ENCODE peak calls at places on chromosome 9, in eight cellular contexts. M, E, P, F, T, Y, N and G are unnamed samples.

GRCh38 chr9:3893519-3893918 is 367.7 kb upstream of the RFX3 start:
- DNase-seq in M (no peak), E (no peak), P (no peak), F (no peak), T (no peak), Y (no peak), N (no peak), G (peak; percentile 7)

GRCh38 chr9:88737876-88738275 is 202.9 kb downstream of the NXNL2 start:
- DNase-seq in M (no peak), E (peak; percentile 54), P (no peak), F (no peak), T (no peak), Y (no peak), N (no peak), G (no peak)

GRCh38 chr9:89720721-89721660 is 116.2 kb downstream of the GADD45G start:
- DNase-seq in M (no peak), E (no peak), P (no peak), F (no peak), T (no peak), Y (no peak), N (no peak), G (no peak)

GRCh38 chr9:97315550-97315949 is 8.1 kb downstream of the CCDC180 start:
- DNase-seq in M (no peak), E (no peak), P (no peak), F (no peak), T (no peak), Y (no peak), N (no peak), G (no peak)

GRCh38 chr9:115133649-115134048 is 15.7 kb upstream of the TNC start:
- DNase-seq in M (no peak), E (peak; percentile 81), P (no peak), F (no peak), T (no peak), Y (no peak), N (no peak), G (no peak)

GRCh38 chr9:137366891-137367381 is 56.0 kb downstream of the EXD3 start:
- DNase-seq in M (no peak), E (no peak), P (peak; percentile 50), F (peak; percentile 54), T (no peak), Y (no peak), N (no peak), G (no peak)

GRCh38 chr9:93098236-93098946 is 2.4 kb downstream of the CARD19 start:
- DNase-seq in M (no peak), E (peak; percentile 99), P (peak; percentile 91), F (no peak), T (no peak), Y (peak; percentile 44), N (peak; percentile 38), G (peak; percentile 76)

GRCh38 chr9:123834218-123834906 is 95.6 kb downstream of the DENND1A start:
- DNase-seq in M (peak; percentile 30), E (peak; percentile 15), P (no peak), F (no peak), T (no peak), Y (no peak), N (no peak), G (no peak)

GRCh38 chr9:137277329-137278041 is at the start of gene TOR4A:
- DNase-seq in M (peak; percentile 50), E (peak; percentile 87), P (peak; percentile 82), F (peak; percentile 89), T (no peak), Y (no peak), N (no peak), G (peak; percentile 94)

GRCh38 chr9:15306068-15306756 is 804 bp downstream of the TTC39B start:
- DNase-seq in M (no peak), E (peak; percentile 63), P (peak; percentile 72), F (peak; percentile 88), T (peak; percentile 28), Y (peak; percentile 8), N (peak; percentile 39), G (peak; percentile 77)

GRCh38 chr9:125843646-125844045 is 96.5 kb downstream of the PBX3 start:
- DNase-seq in M (peak; percentile 55), E (peak; percentile 70), P (no peak), F (no peak), T (peak; percentile 57), Y (no peak), N (no peak), G (no peak)

GRCh38 chr9:38689678-38690077 is 30.3 kb downstream of the FAM240B start:
- DNase-seq in M (peak; percentile 56), E (peak; percentile 11), P (no peak), F (no peak), T (no peak), Y (no peak), N (no peak), G (no peak)

GRCh38 chr9:30048396-30048795 is 2336.0 kb upstream of the ACO1 start:
- DNase-seq in M (no peak), E (no peak), P (no peak), F (no peak), T (no peak), Y (no peak), N (no peak), G (no peak)

GRCh38 chr9:128136816-128137793 is 9.6 kb upstream of the PTGES2 start:
- DNase-seq in M (no peak), E (peak; percentile 66), P (no peak), F (peak; percentile 16), T (no peak), Y (no peak), N (no peak), G (no peak)